ENCODE peak calls at places on chromosomes 13 and 19, in nine cellular contexts. One of them, this sample, is unnamed.

GRCh38 chr13:73702419-73703071 is 431.7 kb downstream of the KLF12 start:
- DNase-seq in tibial nerve: no peak
- DNase-seq in body of pancreas: no peak
- DNase-seq in Peyer's patch: no peak
- DNase-seq in suprapubic skin: no peak
- DNase-seq in GM12878: peak; percentile 21
- DNase-seq in uterus: no peak
- DNase-seq in K562: no peak
- DNase-seq in HepG2: no peak
- DNase-seq in this sample: no peak

GRCh38 chr19:38250821-38251563 is 5.2 kb downstream of the PPP1R14A start:
- DNase-seq in tibial nerve: peak; percentile 47
- DNase-seq in body of pancreas: peak; percentile 61
- DNase-seq in Peyer's patch: peak; percentile 73
- DNase-seq in suprapubic skin: no peak
- DNase-seq in GM12878: no peak
- DNase-seq in uterus: peak; percentile 87
- DNase-seq in K562: no peak
- DNase-seq in HepG2: peak; percentile 82
- DNase-seq in this sample: no peak

GRCh38 chr19:38268539-38268938 is 4.2 kb downstream of the SPINT2 start:
- DNase-seq in tibial nerve: no peak
- DNase-seq in body of pancreas: no peak
- DNase-seq in Peyer's patch: no peak
- DNase-seq in suprapubic skin: no peak
- DNase-seq in GM12878: no peak
- DNase-seq in uterus: no peak
- DNase-seq in K562: no peak
- DNase-seq in HepG2: no peak
- DNase-seq in this sample: no peak

GRCh38 chr13:113967206-113967720 is 6.6 kb downstream of the C13orf46 start:
- DNase-seq in tibial nerve: no peak
- DNase-seq in body of pancreas: no peak
- DNase-seq in Peyer's patch: no peak
- DNase-seq in suprapubic skin: peak; percentile 50
- DNase-seq in GM12878: no peak
- DNase-seq in uterus: no peak
- DNase-seq in K562: no peak
- DNase-seq in HepG2: no peak
- DNase-seq in this sample: no peak

GRCh38 chr13:36345438-36346221 is 564 bp downstream of the SPART start:
- DNase-seq in tibial nerve: peak; percentile 89
- DNase-seq in body of pancreas: peak; percentile 65
- DNase-seq in Peyer's patch: peak; percentile 52
- DNase-seq in suprapubic skin: peak; percentile 88
- DNase-seq in GM12878: no peak
- DNase-seq in uterus: peak; percentile 77
- DNase-seq in K562: peak; percentile 39
- DNase-seq in HepG2: peak; percentile 35
- DNase-seq in this sample: peak; percentile 15

GRCh38 chr13:114132419-114133121 is at the start of gene RASA3:
- DNase-seq in tibial nerve: peak; percentile 54
- DNase-seq in body of pancreas: peak; percentile 69
- DNase-seq in Peyer's patch: peak; percentile 75
- DNase-seq in suprapubic skin: peak; percentile 83
- DNase-seq in GM12878: no peak
- DNase-seq in uterus: peak; percentile 81
- DNase-seq in K562: peak; percentile 90
- DNase-seq in HepG2: no peak
- DNase-seq in this sample: peak; percentile 97

GRCh38 chr19:13506550-13506878 is 235 bp upstream of the CACNA1A start:
- DNase-seq in tibial nerve: no peak
- DNase-seq in body of pancreas: no peak
- DNase-seq in Peyer's patch: no peak
- DNase-seq in suprapubic skin: no peak
- DNase-seq in GM12878: no peak
- DNase-seq in uterus: no peak
- DNase-seq in K562: no peak
- DNase-seq in HepG2: no peak
- DNase-seq in this sample: no peak

GRCh38 chr13:25466880-25467279 is 95.1 kb downstream of the ATP8A2 start:
- DNase-seq in tibial nerve: no peak
- DNase-seq in body of pancreas: no peak
- DNase-seq in Peyer's patch: no peak
- DNase-seq in suprapubic skin: no peak
- DNase-seq in GM12878: no peak
- DNase-seq in uterus: no peak
- DNase-seq in K562: no peak
- DNase-seq in HepG2: peak; percentile 3
- DNase-seq in this sample: no peak

GRCh38 chr19:34475975-34476594 is 5.5 kb upstream of the WTIP start:
- DNase-seq in tibial nerve: no peak
- DNase-seq in body of pancreas: no peak
- DNase-seq in Peyer's patch: no peak
- DNase-seq in suprapubic skin: no peak
- DNase-seq in GM12878: no peak
- DNase-seq in uterus: no peak
- DNase-seq in K562: no peak
- DNase-seq in HepG2: no peak
- DNase-seq in this sample: no peak

GRCh38 chr13:38577048-38577447 is 109.8 kb upstream of the FREM2 start:
- DNase-seq in tibial nerve: no peak
- DNase-seq in body of pancreas: no peak
- DNase-seq in Peyer's patch: no peak
- DNase-seq in suprapubic skin: no peak
- DNase-seq in GM12878: no peak
- DNase-seq in uterus: no peak
- DNase-seq in K562: no peak
- DNase-seq in HepG2: peak; percentile 1
- DNase-seq in this sample: no peak

GRCh38 chr19:12195501-12195860 is 32.6 kb downstream of the ZNF136 start:
- DNase-seq in tibial nerve: no peak
- DNase-seq in body of pancreas: no peak
- DNase-seq in Peyer's patch: no peak
- DNase-seq in suprapubic skin: no peak
- DNase-seq in GM12878: no peak
- DNase-seq in uterus: no peak
- DNase-seq in K562: no peak
- DNase-seq in HepG2: no peak
- DNase-seq in this sample: no peak

GRCh38 chr19:33408116-33408515 is 34.6 kb downstream of the CEBPG start:
- DNase-seq in tibial nerve: no peak
- DNase-seq in body of pancreas: no peak
- DNase-seq in Peyer's patch: no peak
- DNase-seq in suprapubic skin: no peak
- DNase-seq in GM12878: no peak
- DNase-seq in uterus: no peak
- DNase-seq in K562: no peak
- DNase-seq in HepG2: no peak
- DNase-seq in this sample: no peak

GRCh38 chr19:6074709-6075403 is 35.4 kb downstream of the RFX2 start:
- DNase-seq in tibial nerve: no peak
- DNase-seq in body of pancreas: no peak
- DNase-seq in Peyer's patch: no peak
- DNase-seq in suprapubic skin: peak; percentile 64
- DNase-seq in GM12878: no peak
- DNase-seq in uterus: no peak
- DNase-seq in K562: no peak
- DNase-seq in HepG2: no peak
- DNase-seq in this sample: no peak

GRCh38 chr13:59346861-59347470 is 816.8 kb downstream of the DIAPH3 start:
- DNase-seq in tibial nerve: no peak
- DNase-seq in body of pancreas: peak; percentile 56
- DNase-seq in Peyer's patch: no peak
- DNase-seq in suprapubic skin: no peak
- DNase-seq in GM12878: no peak
- DNase-seq in uterus: no peak
- DNase-seq in K562: no peak
- DNase-seq in HepG2: no peak
- DNase-seq in this sample: no peak

GRCh38 chr13:76474356-76474755 is 411.8 kb downstream of the KCTD12 start:
- DNase-seq in tibial nerve: no peak
- DNase-seq in body of pancreas: no peak
- DNase-seq in Peyer's patch: no peak
- DNase-seq in suprapubic skin: no peak
- DNase-seq in GM12878: no peak
- DNase-seq in uterus: no peak
- DNase-seq in K562: no peak
- DNase-seq in HepG2: no peak
- DNase-seq in this sample: no peak

GRCh38 chr19:34474233-34474989 is 7.1 kb upstream of the WTIP start:
- DNase-seq in tibial nerve: no peak
- DNase-seq in body of pancreas: no peak
- DNase-seq in Peyer's patch: no peak
- DNase-seq in suprapubic skin: no peak
- DNase-seq in GM12878: no peak
- DNase-seq in uterus: no peak
- DNase-seq in K562: no peak
- DNase-seq in HepG2: no peak
- DNase-seq in this sample: no peak

GRCh38 chr13:44713793-44714469 is 137.8 kb upstream of the TSC22D1 start:
- DNase-seq in tibial nerve: peak; percentile 9
- DNase-seq in body of pancreas: no peak
- DNase-seq in Peyer's patch: no peak
- DNase-seq in suprapubic skin: no peak
- DNase-seq in GM12878: no peak
- DNase-seq in uterus: no peak
- DNase-seq in K562: no peak
- DNase-seq in HepG2: peak; percentile 53
- DNase-seq in this sample: peak; percentile 33

GRCh38 chr19:40284251-40284500 is 969 bp downstream of the AKT2 start:
- DNase-seq in tibial nerve: no peak
- DNase-seq in body of pancreas: no peak
- DNase-seq in Peyer's patch: no peak
- DNase-seq in suprapubic skin: no peak
- DNase-seq in GM12878: no peak
- DNase-seq in uterus: no peak
- DNase-seq in K562: no peak
- DNase-seq in HepG2: no peak
- DNase-seq in this sample: no peak

GRCh38 chr19:49912965-49913685 is 15.9 kb upstream of the ATF5 start:
- DNase-seq in tibial nerve: no peak
- DNase-seq in body of pancreas: no peak
- DNase-seq in Peyer's patch: no peak
- DNase-seq in suprapubic skin: no peak
- DNase-seq in GM12878: no peak
- DNase-seq in uterus: no peak
- DNase-seq in K562: peak; percentile 51
- DNase-seq in HepG2: peak; percentile 44
- DNase-seq in this sample: no peak
- TF ChIP-seq POLR2A in tibial nerve: no peak
- TF ChIP-seq POLR2A in body of pancreas: no peak
- TF ChIP-seq POLR2A in Peyer's patch: no peak
- TF ChIP-seq POLR2A in suprapubic skin: no peak
- TF ChIP-seq POLR2A in GM12878: peak; percentile 16
- TF ChIP-seq POLR2A in uterus: no peak
- TF ChIP-seq POLR2A in K562: no peak
- TF ChIP-seq POLR2A in HepG2: peak; percentile 27
- TF ChIP-seq POLR2A in this sample: no peak

DNA sequence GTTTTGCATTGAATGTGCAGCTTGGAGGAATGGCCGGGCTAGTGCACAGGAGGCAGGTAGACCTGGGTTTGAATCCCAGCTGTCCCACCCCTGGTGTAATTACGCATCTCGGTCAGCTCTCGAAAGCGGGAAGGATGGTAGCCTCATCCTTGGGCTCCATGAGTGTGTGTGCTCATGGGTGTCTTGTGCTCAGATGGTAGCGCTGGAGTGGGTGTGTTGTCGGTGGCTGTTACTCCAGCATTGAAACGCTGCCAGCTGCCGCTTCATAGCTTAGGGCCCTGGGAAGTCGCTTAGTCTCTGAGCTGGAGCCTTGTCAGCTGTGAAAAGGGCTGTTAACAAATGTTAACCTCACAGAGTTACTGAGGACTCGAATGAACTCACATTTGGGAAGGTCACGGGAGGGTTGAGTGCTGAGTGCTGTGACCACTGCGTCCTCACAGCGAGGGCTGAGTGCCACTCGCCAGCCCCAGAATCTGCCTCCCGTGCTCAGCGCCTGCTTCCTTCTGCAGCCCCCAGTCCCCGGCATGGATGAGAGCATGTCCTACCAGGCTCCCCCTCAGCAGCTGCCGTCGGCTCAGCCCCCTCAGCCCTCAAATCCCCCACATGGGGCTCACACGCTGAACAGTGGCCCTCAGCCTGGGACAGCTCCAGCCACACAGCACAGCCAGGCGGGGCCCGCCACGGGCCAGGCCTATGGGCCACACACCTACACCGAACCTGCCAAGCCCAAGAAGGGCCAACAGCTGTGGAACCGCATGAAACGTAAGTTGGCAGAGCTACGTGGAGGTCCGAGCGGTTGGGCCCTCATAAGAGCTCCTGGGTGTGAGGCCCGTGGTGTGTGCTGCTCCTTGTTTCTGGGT is 5.2 kb downstream of the LENG8 start:
- DNase-seq in tibial nerve: no peak
- DNase-seq in body of pancreas: no peak
- DNase-seq in Peyer's patch: no peak
- DNase-seq in suprapubic skin: no peak
- DNase-seq in GM12878: no peak
- DNase-seq in uterus: no peak
- DNase-seq in K562: no peak
- DNase-seq in HepG2: no peak
- DNase-seq in this sample: no peak
- TF ChIP-seq POLR2A in tibial nerve: no peak
- TF ChIP-seq POLR2A in body of pancreas: no peak
- TF ChIP-seq POLR2A in Peyer's patch: no peak
- TF ChIP-seq POLR2A in suprapubic skin: no peak
- TF ChIP-seq POLR2A in GM12878: no peak
- TF ChIP-seq POLR2A in uterus: no peak
- TF ChIP-seq POLR2A in K562: no peak
- TF ChIP-seq POLR2A in HepG2: no peak
- TF ChIP-seq POLR2A in this sample: no peak

GRCh38 chr13:48511621-48512232 is 21.2 kb downstream of the RCBTB2 start:
- DNase-seq in tibial nerve: no peak
- DNase-seq in body of pancreas: no peak
- DNase-seq in Peyer's patch: no peak
- DNase-seq in suprapubic skin: no peak
- DNase-seq in GM12878: no peak
- DNase-seq in uterus: no peak
- DNase-seq in K562: no peak
- DNase-seq in HepG2: no peak
- DNase-seq in this sample: no peak
- TF ChIP-seq POLR2A in tibial nerve: no peak
- TF ChIP-seq POLR2A in body of pancreas: no peak
- TF ChIP-seq POLR2A in Peyer's patch: no peak
- TF ChIP-seq POLR2A in suprapubic skin: no peak
- TF ChIP-seq POLR2A in GM12878: no peak
- TF ChIP-seq POLR2A in uterus: no peak
- TF ChIP-seq POLR2A in K562: no peak
- TF ChIP-seq POLR2A in HepG2: no peak
- TF ChIP-seq POLR2A in this sample: no peak

DNA sequence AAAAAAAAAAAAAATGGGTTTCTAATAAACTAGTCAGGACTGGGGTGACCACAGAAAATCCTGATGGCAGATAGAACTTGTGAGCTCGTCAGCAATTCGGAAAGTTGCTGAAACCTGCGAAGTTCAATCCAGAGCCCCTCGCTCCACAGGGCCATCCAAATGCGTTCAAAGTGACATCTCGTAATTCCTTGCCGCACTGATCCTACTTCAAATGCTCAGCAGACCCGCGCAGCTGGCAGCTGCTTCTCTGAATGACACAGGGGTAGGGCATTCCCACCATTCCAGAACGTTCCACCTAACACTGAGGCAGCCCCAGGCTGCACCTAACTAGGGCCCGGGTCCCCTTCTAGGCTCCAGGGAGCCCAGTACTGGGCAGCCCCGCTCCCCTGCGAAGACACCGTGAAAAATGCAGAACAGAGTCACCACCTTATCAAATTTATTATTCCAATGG is 4.8 kb upstream of the DAPK3 start:
- DNase-seq in tibial nerve: no peak
- DNase-seq in body of pancreas: peak; percentile 13
- DNase-seq in Peyer's patch: no peak
- DNase-seq in suprapubic skin: no peak
- DNase-seq in GM12878: no peak
- DNase-seq in uterus: no peak
- DNase-seq in K562: no peak
- DNase-seq in HepG2: no peak
- DNase-seq in this sample: no peak
- TF ChIP-seq POLR2A in tibial nerve: no peak
- TF ChIP-seq POLR2A in body of pancreas: no peak
- TF ChIP-seq POLR2A in Peyer's patch: no peak
- TF ChIP-seq POLR2A in suprapubic skin: no peak
- TF ChIP-seq POLR2A in GM12878: peak; percentile 72
- TF ChIP-seq POLR2A in uterus: no peak
- TF ChIP-seq POLR2A in K562: peak; percentile 89
- TF ChIP-seq POLR2A in HepG2: peak; percentile 32
- TF ChIP-seq POLR2A in this sample: no peak